ENCODE peak calls at places on chromosomes 13 and 19, in four cellular contexts. R, H, T and C are unnamed samples.
A peak's percentile ranks its signal among the peaks of the same experiment; 100 is the strongest.

GRCh38 chr19:28169168-28169862 is 1043.6 kb downstream of the UQCRFS1 start:
- DNase-seq in R (no peak), H (no peak), T (no peak), C (no peak)

GRCh38 chr19:58328999-58329398 is 2.2 kb downstream of the ZSCAN22 start:
- DNase-seq in R (peak; percentile 27), H (no peak), T (no peak), C (no peak)

GRCh38 chr13:40083841-40084240 is 428.4 kb downstream of the COG6 start:
- DNase-seq in R (no peak), H (no peak), T (no peak), C (no peak)

GRCh38 chr19:4922530-4923378 is 13.5 kb downstream of the UHRF1 start:
- DNase-seq in R (no peak), H (no peak), T (no peak), C (no peak)

GRCh38 chr13:74200081-74200480 is 65.9 kb upstream of the KLF12 start:
- DNase-seq in R (no peak), H (no peak), T (no peak), C (no peak)

GRCh38 chr19:42032428-42032827 is 37.6 kb downstream of the GRIK5 start:
- DNase-seq in R (peak; percentile 43), H (no peak), T (no peak), C (no peak)

GRCh38 chr13:102903659-102904407 is 58.0 kb downstream of the ERCC5 start:
- DNase-seq in R (no peak), H (no peak), T (no peak), C (no peak)

GRCh38 chr13:35768551-35768950 is 292.1 kb upstream of the MAB21L1 start:
- DNase-seq in R (no peak), H (no peak), T (no peak), C (no peak)

GRCh38 chr13:74891610-74892009 is 590.4 kb downstream of the TBC1D4 start:
- DNase-seq in R (no peak), H (no peak), T (no peak), C (no peak)

GRCh38 chr13:91017031-91017668 is 330.3 kb upstream of the MIR17HG start:
- DNase-seq in R (peak; percentile 31), H (peak; percentile 34), T (no peak), C (peak; percentile 42)

GRCh38 chr13:91574756-91575155 is 176.3 kb downstream of the GPC5 start:
- DNase-seq in R (no peak), H (no peak), T (no peak), C (no peak)

GRCh38 chr13:23467048-23467931 is 33.8 kb upstream of the SACS start:
- DNase-seq in R (no peak), H (no peak), T (no peak), C (no peak)

GRCh38 chr13:112958127-112958989 is 10.7 kb upstream of the MCF2L start:
- DNase-seq in R (no peak), H (no peak), T (no peak), C (no peak)

GRCh38 chr19:54190942-54191670 is at the start of gene TSEN34:
- DNase-seq in R (no peak), H (peak; percentile 59), T (peak; percentile 71), C (no peak)

GRCh38 chr19:41546386-41546789 is 29.6 kb upstream of the CEACAM21 start:
- DNase-seq in R (no peak), H (no peak), T (no peak), C (no peak)

GRCh38 chr19:49362926-49363264 is 679 bp upstream of the TEAD2 start:
- DNase-seq in R (no peak), H (no peak), T (peak; percentile 24), C (no peak)

GRCh38 chr13:108408670-108409069 is 139.2 kb downstream of the TNFSF13B start:
- DNase-seq in R (no peak), H (no peak), T (no peak), C (no peak)

GRCh38 chr19:4577020-4577782 is 17.7 kb upstream of the SEMA6B start:
- DNase-seq in R (no peak), H (no peak), T (no peak), C (no peak)

GRCh38 chr19:1206063-1206732 is 620 bp downstream of the STK11 start:
- DNase-seq in R (no peak), H (no peak), T (no peak), C (no peak)

GRCh38 chr13:41941174-41941573 is 19.7 kb downstream of the VWA8 start:
- DNase-seq in R (no peak), H (no peak), T (no peak), C (no peak)
- TF ChIP-seq SIN3A in R (no peak), H (no peak), T (no peak), C (no peak)

DNA sequence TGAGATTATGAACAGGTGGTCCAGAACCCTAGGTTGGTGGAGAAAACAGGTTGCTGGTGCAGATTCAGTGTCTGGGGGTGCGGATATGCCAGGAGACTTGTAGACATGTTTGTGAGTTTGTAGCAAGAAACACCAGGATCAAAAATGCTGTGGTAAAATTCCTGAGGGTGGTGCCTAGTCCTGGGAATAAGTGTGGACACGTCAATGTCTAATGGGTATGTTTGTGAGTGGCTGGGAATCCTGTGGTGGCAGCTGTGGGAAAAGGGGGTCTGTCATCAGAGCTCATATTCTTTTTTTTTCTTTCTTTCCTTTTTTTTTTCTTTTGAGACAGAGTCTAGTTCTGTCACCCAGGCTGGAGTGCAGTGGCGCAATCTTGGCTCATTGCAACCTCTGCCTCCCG is 7.2 kb downstream of the ZNF708 start:
- DNase-seq in R (no peak), H (no peak), T (no peak), C (no peak)
- TF ChIP-seq SIN3A in R (no peak), H (no peak), T (no peak), C (no peak)

GRCh38 chr13:101451641-101452040 is 834 bp upstream of the ITGBL1 start:
- DNase-seq in R (no peak), H (no peak), T (no peak), C (no peak)

GRCh38 chr13:101450749-101451130 is 1.7 kb upstream of the ITGBL1 start:
- DNase-seq in R (no peak), H (no peak), T (no peak), C (no peak)

GRCh38 chr13:101454767-101455166 is 2.3 kb downstream of the ITGBL1 start:
- DNase-seq in R (no peak), H (no peak), T (no peak), C (peak; percentile 27)

GRCh38 chr13:101453784-101454201 is 1.3 kb downstream of the ITGBL1 start:
- DNase-seq in R (no peak), H (no peak), T (no peak), C (no peak)

GRCh38 chr13:101452519-101453485 is at the start of gene ITGBL1:
- DNase-seq in R (no peak), H (no peak), T (no peak), C (no peak)
- TF ChIP-seq SIN3A in R (no peak), H (no peak), T (no peak), C (no peak)

GRCh38 chr13:29000802-29001201 is 180.7 kb downstream of the MTUS2 start:
- DNase-seq in R (no peak), H (no peak), T (no peak), C (no peak)

GRCh38 chr13:29005035-29005434 is 184.9 kb downstream of the MTUS2 start:
- DNase-seq in R (no peak), H (no peak), T (no peak), C (no peak)

DNA sequence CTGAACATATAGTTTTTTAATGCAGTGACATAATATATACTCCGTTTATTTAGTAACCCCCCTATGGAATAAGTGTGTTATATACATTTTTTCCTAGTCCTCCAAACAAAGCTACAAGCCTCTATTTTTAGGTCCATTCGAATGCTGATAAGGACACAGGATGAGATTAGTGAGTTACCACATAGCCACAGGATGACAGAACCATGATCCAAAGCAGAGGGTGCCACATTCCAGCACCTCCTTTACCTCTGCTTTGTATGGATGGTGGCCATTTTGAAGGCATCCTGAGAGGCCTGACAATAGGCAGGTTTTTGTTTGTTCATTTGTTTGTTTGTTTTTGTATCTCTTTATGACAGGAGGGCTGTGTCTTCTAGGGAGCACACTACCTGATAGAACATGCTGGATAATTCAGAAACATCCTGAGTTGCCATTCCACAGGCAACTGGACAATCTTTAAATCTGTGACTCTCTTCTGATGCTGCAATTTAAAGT is 186.3 kb downstream of the MTUS2 start:
- DNase-seq in R (no peak), H (no peak), T (no peak), C (no peak)
- TF ChIP-seq SIN3A in R (no peak), H (no peak), T (no peak), C (no peak)

GRCh38 chr19:10009714-10010224 is 535 bp downstream of the COL5A3 start:
- DNase-seq in R (no peak), H (no peak), T (no peak), C (no peak)

GRCh38 chr19:10009269-10009665 is 1.0 kb downstream of the COL5A3 start:
- DNase-seq in R (no peak), H (no peak), T (no peak), C (no peak)

GRCh38 chr19:10011974-10012373 is 1.3 kb upstream of the RDH8 start:
- DNase-seq in R (no peak), H (no peak), T (no peak), C (no peak)

GRCh38 chr19:10010939-10011338 is 635 bp upstream of the COL5A3 start:
- DNase-seq in R (no peak), H (no peak), T (no peak), C (no peak)

GRCh38 chr19:10010247-10010691 is at the start of gene COL5A3:
- DNase-seq in R (no peak), H (no peak), T (no peak), C (no peak)
- TF ChIP-seq SIN3A in R (no peak), H (no peak), T (no peak), C (no peak)